ENCODE peak calls at places on chromosomes 12 and 14, in ten cellular contexts. S is CD8-positive, alpha-beta memory T cell; J is frontal cortex; T is activated CD4-positive, alpha-beta T cell treated with anti-CD3 and anti-CD28 coated beads for 48 hours; V is ureter; Q is NCI-H2081; W is AG10803; D is effector CD8-positive, alpha-beta T cell; U is GM10248; E is pancreas. N is an unnamed sample.

GRCh38 chr12:92297405-92297804 is 151.8 kb upstream of the BTG1 start:
- DNase-seq in S (no peak), J (no peak), T (no peak), V (no peak), Q (no peak), W (no peak), D (no peak), U (no peak), E (no peak), N (no peak)

GRCh38 chr14:56036353-56036752 is 81.9 kb upstream of the PELI2 start:
- DNase-seq in S (no peak), J (no peak), T (no peak), V (no peak), Q (no peak), W (no peak), D (no peak), U (no peak), E (no peak), N (no peak)

GRCh38 chr12:132282031-132282949 is 47.1 kb downstream of the GALNT9 start:
- DNase-seq in S (no peak), J (no peak), T (no peak), V (no peak), Q (no peak), W (no peak), D (no peak), U (no peak), E (no peak), N (no peak)

GRCh38 chr14:49972199-49972671 is 79.4 kb downstream of the ARF6 start:
- DNase-seq in S (no peak), J (no peak), T (no peak), V (no peak), Q (peak; percentile 25), W (peak; percentile 82), D (no peak), U (no peak), E (peak; percentile 47), N (peak; percentile 33)

GRCh38 chr14:101467181-101467926 is 93.9 kb upstream of the DIO3 start:
- DNase-seq in S (no peak), J (no peak), T (no peak), V (peak; percentile 29), Q (no peak), W (no peak), D (no peak), U (no peak), E (no peak), N (no peak)

GRCh38 chr12:92634730-92635129 is 68.1 kb upstream of the PLEKHG7 start:
- DNase-seq in S (no peak), J (no peak), T (no peak), V (no peak), Q (no peak), W (peak; percentile 35), D (no peak), U (no peak), E (no peak), N (no peak)

GRCh38 chr12:125142601-125143000 is 77.4 kb downstream of the AACS start:
- DNase-seq in S (no peak), J (no peak), T (no peak), V (no peak), Q (no peak), W (peak; percentile 86), D (no peak), U (no peak), E (no peak), N (no peak)

GRCh38 chr12:104656921-104657320 is 200.2 kb downstream of the CHST11 start:
- DNase-seq in S (no peak), J (no peak), T (no peak), V (no peak), Q (no peak), W (peak; percentile 92), D (no peak), U (no peak), E (no peak), N (no peak)

GRCh38 chr12:22412581-22412980 is 78.1 kb upstream of the ST8SIA1 start:
- DNase-seq in S (no peak), J (no peak), T (no peak), V (no peak), Q (no peak), W (no peak), D (no peak), U (no peak), E (no peak), N (no peak)

GRCh38 chr12:46364777-46365580 is 7.6 kb downstream of the SLC38A2 start:
- DNase-seq in S (no peak), J (no peak), T (no peak), V (peak; percentile 77), Q (no peak), W (peak; percentile 66), D (no peak), U (no peak), E (peak; percentile 72), N (no peak)

GRCh38 chr14:103485504-103485903 is 37.1 kb downstream of the CKB start:
- DNase-seq in S (no peak), J (no peak), T (no peak), V (no peak), Q (no peak), W (no peak), D (no peak), U (no peak), E (no peak), N (no peak)

GRCh38 chr14:31596691-31597090 is 35.5 kb downstream of the NUBPL start:
- DNase-seq in S (no peak), J (no peak), T (no peak), V (no peak), Q (no peak), W (peak; percentile 70), D (no peak), U (no peak), E (no peak), N (no peak)

GRCh38 chr12:45966486-45966885 is 23.9 kb downstream of the SCAF11 start:
- DNase-seq in S (no peak), J (no peak), T (no peak), V (no peak), Q (no peak), W (peak; percentile 89), D (no peak), U (no peak), E (no peak), N (no peak)

GRCh38 chr14:70320294-70320693 is 39.2 kb downstream of the COX16 start:
- DNase-seq in S (no peak), J (no peak), T (no peak), V (no peak), Q (no peak), W (no peak), D (no peak), U (no peak), E (no peak), N (no peak)

GRCh38 chr14:81829447-81829846 is 295.8 kb upstream of the SEL1L start:
- DNase-seq in S (no peak), J (no peak), T (no peak), V (no peak), Q (no peak), W (no peak), D (no peak), U (no peak), E (no peak), N (no peak)

GRCh38 chr12:45356822-45357546 is 141.1 kb downstream of the ANO6 start:
- DNase-seq in S (no peak), J (no peak), T (no peak), V (no peak), Q (no peak), W (no peak), D (no peak), U (no peak), E (no peak), N (no peak)

GRCh38 chr14:102901633-102902032 is 20.8 kb upstream of the AMN start:
- DNase-seq in S (no peak), J (no peak), T (no peak), V (no peak), Q (no peak), W (no peak), D (no peak), U (peak; percentile 93), E (no peak), N (no peak)

GRCh38 chr12:103773109-103773905 is 67.7 kb downstream of the NT5DC3 start:
- DNase-seq in S (no peak), J (no peak), T (no peak), V (no peak), Q (no peak), W (no peak), D (no peak), U (no peak), E (no peak), N (no peak)

GRCh38 chr14:60488175-60488574 is 2.3 kb upstream of the C14orf39 start:
- DNase-seq in S (no peak), J (no peak), T (no peak), V (no peak), Q (no peak), W (no peak), D (no peak), U (no peak), E (no peak), N (no peak)

GRCh38 chr12:53756300-53757094 is 4.7 kb upstream of the CISTR start:
- DNase-seq in S (no peak), J (no peak), T (no peak), V (no peak), Q (no peak), W (no peak), D (no peak), U (no peak), E (no peak), N (no peak)

N was measured in stimulated activated naive CD4-positive, alpha-beta T cell.